ENCODE peak calls at places on chromosomes 13 and 19, in eight cellular contexts. L is hypothalamus, Y is GM10248, F is AG10803, X is memory B cell, T is T-helper 22 cell, O is colonic mucosa, J is Kasumi-1. S is an unnamed sample.

GRCh38 chr19:17052439-17052838 is 22.8 kb downstream of the HAUS8 start:
- DNase-seq in X (no peak), T (no peak), J (peak), Y (no peak), L (no peak), O (peak), F (peak), S (no peak)

GRCh38 chr19:4425531-4425930 is 23.1 kb downstream of the CHAF1A start:
- DNase-seq in L (no peak), T (no peak), Y (no peak), O (no peak), J (no peak), F (peak), X (no peak), S (no peak)

GRCh38 chr13:68380041-68380973 is 1150.2 kb upstream of the PCDH9 start:
- DNase-seq in O (no peak), L (no peak), X (no peak), T (no peak), J (no peak), F (no peak), Y (no peak), S (no peak)

GRCh38 chr13:22270881-22271280 is 600.0 kb downstream of the FGF9 start:
- DNase-seq in Y (no peak), F (no peak), O (no peak), J (no peak), T (no peak), L (no peak), X (no peak), S (no peak)

GRCh38 chr19:7655581-7655980 is 13.3 kb upstream of the RETN start:
- DNase-seq in Y (no peak), X (no peak), T (no peak), O (no peak), J (peak), F (no peak), L (no peak), S (no peak)

GRCh38 chr19:45166723-45167252 is 6.0 kb upstream of the NKPD1 start:
- DNase-seq in O (no peak), Y (no peak), L (no peak), J (no peak), X (no peak), F (no peak), T (no peak), S (peak)

GRCh38 chr13:26656919-26657318 is 99.4 kb downstream of the WASF3 start:
- DNase-seq in L (no peak), J (peak), X (no peak), Y (no peak), T (no peak), F (peak), O (no peak), S (no peak)

GRCh38 chr13:98327326-98328314 is 150.6 kb upstream of the RNF113B start:
- DNase-seq in O (no peak), T (no peak), X (no peak), L (no peak), F (peak), Y (no peak), J (no peak), S (no peak)

GRCh38 chr13:39364797-39365468 is 238.1 kb downstream of the LHFPL6 start:
- DNase-seq in O (no peak), T (no peak), F (peak), J (no peak), Y (no peak), L (no peak), X (no peak), S (peak)

GRCh38 chr13:114313061-114313860 is 1.0 kb upstream of the CHAMP1 start:
- DNase-seq in L (no peak), T (no peak), Y (peak), F (no peak), J (peak), X (no peak), O (no peak), S (no peak)

GRCh38 chr19:485583-486236 is 10.6 kb upstream of the MADCAM1 start:
- DNase-seq in O (no peak), J (no peak), Y (no peak), L (peak), F (peak), X (no peak), T (no peak), S (no peak)

GRCh38 chr13:99895428-99895998 is 76.1 kb downstream of the ZIC5 start:
- DNase-seq in X (no peak), O (peak), F (no peak), J (no peak), T (no peak), L (no peak), Y (no peak), S (no peak)

GRCh38 chr19:7480975-7481265 is 7.9 kb downstream of the PEX11G start:
- DNase-seq in F (no peak), L (no peak), O (no peak), X (no peak), T (no peak), J (no peak), Y (no peak), S (no peak)

GRCh38 chr19:52963229-52963760 is 614 bp upstream of the ZNF816 start:
- DNase-seq in F (no peak), X (no peak), T (no peak), Y (peak), J (no peak), L (no peak), O (peak), S (peak)

GRCh38 chr13:48906200-48906599 is 69.5 kb upstream of the FNDC3A start:
- DNase-seq in F (no peak), O (no peak), L (no peak), J (no peak), Y (no peak), X (no peak), T (no peak), S (no peak)

GRCh38 chr19:44613295-44614168 is at the start of gene IGSF23:
- DNase-seq in X (no peak), Y (no peak), O (peak), J (no peak), L (no peak), F (no peak), T (no peak), S (no peak)

GRCh38 chr13:108302279-108302678 is 32.8 kb downstream of the TNFSF13B start:
- DNase-seq in F (no peak), X (no peak), J (no peak), Y (no peak), L (no peak), T (no peak), O (no peak), S (no peak)

GRCh38 chr13:32549788-32550187 is 11.2 kb upstream of the N4BP2L2 start:
- DNase-seq in J (no peak), X (no peak), T (no peak), F (no peak), L (no peak), Y (no peak), O (no peak), S (no peak)

GRCh38 chr13:77250968-77251367 is 75.9 kb downstream of the MYCBP2 start:
- DNase-seq in X (no peak), L (no peak), O (no peak), J (no peak), Y (no peak), T (no peak), F (no peak), S (no peak)

GRCh38 chr19:5172859-5173577 is 167.6 kb downstream of the PTPRS start:
- DNase-seq in L (no peak), F (peak), X (no peak), O (no peak), T (no peak), Y (no peak), J (no peak), S (no peak)

GRCh38 chr19:58356971-58357797 is 3.9 kb upstream of the A1BG start:
- DNase-seq in J (no peak), F (peak), T (no peak), O (no peak), Y (no peak), L (no peak), X (no peak), S (no peak)

GRCh38 chr13:96650301-96650886 is 343.9 kb downstream of the OXGR1 start:
- DNase-seq in L (no peak), T (no peak), Y (peak), O (no peak), F (peak), J (no peak), X (no peak), S (no peak)

GRCh38 chr19:40147338-40147692 is 43.9 kb upstream of the MAP3K10 start:
- DNase-seq in L (no peak), F (no peak), Y (no peak), X (no peak), T (no peak), J (no peak), O (no peak), S (no peak)

GRCh38 chr13:51097353-51098043 is 13.6 kb downstream of the C13orf42 start:
- DNase-seq in Y (no peak), J (no peak), O (no peak), F (no peak), T (no peak), L (no peak), X (no peak), S (no peak)

GRCh38 chr13:107743523-107743922 is 471.8 kb downstream of the LIG4 start:
- DNase-seq in T (no peak), O (no peak), L (no peak), Y (no peak), J (no peak), F (no peak), X (no peak), S (no peak)

GRCh38 chr13:75566658-75567057 is 17.1 kb downstream of the UCHL3 start:
- DNase-seq in T (no peak), L (no peak), F (peak), J (peak), O (no peak), X (no peak), Y (no peak), S (no peak)

GRCh38 chr19:1608414-1609391 is 3.4 kb upstream of the UQCR11 start:
- DNase-seq in F (no peak), T (no peak), Y (no peak), X (no peak), O (no peak), L (no peak), J (peak), S (no peak)

GRCh38 chr19:11208526-11209471 is 11.5 kb upstream of the KANK2 start:
- DNase-seq in F (peak), T (no peak), J (no peak), Y (no peak), L (no peak), O (no peak), X (no peak), S (no peak)

GRCh38 chr13:113066746-113067145 is 38.8 kb upstream of the F7 start:
- DNase-seq in T (no peak), X (no peak), Y (no peak), J (no peak), O (no peak), L (no peak), F (no peak), S (no peak)

GRCh38 chr13:40664100-40665060 is 2.1 kb downstream of the FOXO1 start:
- DNase-seq in F (peak), J (peak), Y (peak), L (peak), T (peak), X (peak), O (peak), S (no peak)

GRCh38 chr19:13794388-13794751 is 873 bp upstream of the ZSWIM4 start:
- DNase-seq in Y (no peak), F (peak), T (no peak), J (no peak), O (peak), L (no peak), X (no peak), S (no peak)

GRCh38 chr13:26483546-26483945 is 73.9 kb upstream of the WASF3 start:
- DNase-seq in J (no peak), X (no peak), O (no peak), F (no peak), L (no peak), T (no peak), Y (no peak), S (no peak)

GRCh38 chr13:113184568-113185440 is 23.7 kb downstream of the PCID2 start:
- DNase-seq in T (no peak), O (no peak), Y (no peak), X (no peak), J (no peak), F (no peak), L (no peak), S (no peak)

GRCh38 chr13:112510002-112510780 is 77.8 kb downstream of the TUBGCP3 start:
- DNase-seq in T (no peak), O (no peak), J (peak), X (no peak), L (no peak), F (peak), Y (peak), S (peak)